ENCODE peak calls at places on chromosome X, in seven cellular contexts. M is SK-N-SH, O is H9, Y is prostate gland, V is suprapubic skin, T is pancreas, W is A549. U is an unnamed sample.

GRCh38 chrX:37701588-37701987 is 16.0 kb downstream of the XK start:
- DNase-seq in T (no peak), M (no peak), W (no peak), O (peak), V (no peak), Y (no peak), U (no peak)

GRCh38 chrX:134658002-134658401 is 269 bp downstream of the PLAC1 start:
- DNase-seq in Y (no peak), W (no peak), T (no peak), O (no peak), V (no peak), M (no peak), U (no peak)

GRCh38 chrX:68498044-68498507 is 775 bp upstream of the YIPF6 start:
- DNase-seq in T (no peak), Y (no peak), W (peak), V (no peak), M (peak), O (no peak), U (no peak)

GRCh38 chrX:1398431-1399340 is 6.8 kb upstream of the SLC25A6 start:
- DNase-seq in M (peak), O (no peak), V (no peak), W (no peak), T (no peak), Y (no peak), U (no peak)

GRCh38 chrX:68415289-68415688 is 18.0 kb downstream of the OPHN1 start:
- DNase-seq in M (no peak), T (peak), W (no peak), Y (no peak), V (no peak), O (no peak), U (no peak)

GRCh38 chrX:42988700-42989099 is 210.7 kb upstream of the PPP1R2C start:
- DNase-seq in Y (no peak), O (no peak), V (no peak), M (no peak), W (no peak), T (no peak), U (no peak)

GRCh38 chrX:132749406-132749805 is 209.0 kb downstream of the HS6ST2 start:
- DNase-seq in Y (no peak), O (no peak), W (no peak), M (no peak), T (no peak), V (no peak), U (no peak)

GRCh38 chrX:132413459-132413858 is 75.4 kb downstream of the MBNL3 start:
- DNase-seq in V (no peak), T (no peak), O (peak), Y (no peak), M (no peak), W (no peak), U (no peak)

GRCh38 chrX:133366735-133367134 is 48.6 kb downstream of the GPC4 start:
- DNase-seq in Y (no peak), T (no peak), V (no peak), W (no peak), M (no peak), O (no peak), U (no peak)

GRCh38 chrX:307261-308111 is 11.1 kb downstream of the GTPBP6 start:
- DNase-seq in W (no peak), Y (no peak), V (peak), M (no peak), O (no peak), T (no peak), U (no peak)

GRCh38 chrX:132461886-132462285 is 27.0 kb downstream of the MBNL3 start:
- DNase-seq in W (no peak), V (no peak), T (no peak), Y (no peak), O (no peak), M (no peak), U (no peak)

DNA sequence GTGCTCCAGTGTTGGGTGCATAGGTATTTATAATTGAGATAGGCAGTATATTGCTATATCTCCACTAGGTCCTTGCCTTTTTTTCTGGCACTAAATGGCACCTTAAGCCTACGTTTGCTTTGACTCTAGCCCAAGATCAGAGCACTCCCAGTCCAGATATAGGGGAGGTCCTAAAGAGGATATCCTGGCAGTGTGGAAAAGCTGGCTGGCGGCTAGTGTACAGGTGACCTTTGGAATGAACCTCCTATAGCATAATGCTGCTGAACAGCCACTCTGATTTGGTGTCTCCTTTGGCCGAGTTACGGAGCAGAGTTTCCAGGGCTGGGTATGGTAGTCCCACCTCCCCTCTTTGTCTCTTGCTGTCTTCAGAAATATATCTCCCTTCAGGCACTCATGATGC is 53.8 kb downstream of the PHEX start:
- DNase-seq in M (no peak), O (no peak), Y (no peak), T (no peak), W (no peak), V (no peak), U (no peak)
- H3K27ac ChIP-seq in M (no peak), O (no peak), Y (no peak), T (no peak), W (no peak), V (no peak), U (no peak)

GRCh38 chrX:152821145-152821765 is 9.3 kb downstream of the CETN2 start:
- DNase-seq in Y (no peak), W (peak), T (peak), V (no peak), M (peak), O (peak), U (no peak)
- TF ChIP-seq CTCF in Y (no peak), W (peak), T (peak), V (no peak), M (peak), O (peak), U (no peak)

DNA sequence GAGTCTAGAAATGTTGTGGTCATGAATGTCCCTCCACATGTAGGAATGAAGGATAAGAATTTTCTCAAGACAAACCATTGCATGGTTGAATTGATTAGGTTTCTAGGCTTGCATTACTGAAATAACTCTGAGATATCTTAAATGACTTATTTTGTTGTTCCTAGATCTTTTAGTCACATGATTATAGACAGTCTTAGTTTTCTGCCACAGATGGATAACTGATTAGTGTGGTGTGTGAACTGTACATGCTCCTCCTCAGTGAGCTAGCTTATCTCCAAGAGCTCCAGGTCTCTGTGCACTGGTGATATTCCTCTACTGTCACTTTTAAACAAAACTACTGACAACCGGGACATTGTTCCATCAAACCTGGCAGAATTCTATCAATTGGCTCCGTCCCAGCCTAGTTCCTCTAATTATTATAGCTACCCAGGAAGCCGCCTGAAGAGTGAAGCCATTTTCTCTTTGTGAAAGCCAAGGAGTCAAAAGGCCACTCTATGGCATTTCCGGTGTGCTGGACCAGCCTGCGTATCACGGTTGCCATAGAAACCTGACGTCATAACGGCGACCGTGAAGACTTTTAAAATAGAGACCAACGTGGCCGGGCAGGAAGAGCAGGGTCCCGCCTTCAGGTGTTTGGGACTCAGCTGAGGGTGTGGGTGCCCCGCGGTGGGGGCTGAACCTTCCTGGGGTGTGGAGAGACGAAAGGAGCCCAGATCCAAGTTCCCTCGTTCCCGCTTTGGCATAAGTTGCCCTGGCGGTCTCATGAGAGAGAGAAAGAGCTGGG is 28.1 kb downstream of the BEX3 start:
- DNase-seq in O (peak), Y (peak), W (peak), V (peak), T (peak), M (peak), U (peak)
- H3K27ac ChIP-seq in O (no peak), Y (no peak), W (peak), V (no peak), T (no peak), M (peak), U (no peak)

GRCh38 chrX:3815896-3816664 is 102.6 kb upstream of the PRKX start:
- DNase-seq in T (peak), O (peak), Y (peak), M (peak), W (peak), V (peak), U (peak)
- TF ChIP-seq CTCF in T (no peak), O (peak), Y (no peak), M (no peak), W (no peak), V (no peak), U (no peak)

DNA sequence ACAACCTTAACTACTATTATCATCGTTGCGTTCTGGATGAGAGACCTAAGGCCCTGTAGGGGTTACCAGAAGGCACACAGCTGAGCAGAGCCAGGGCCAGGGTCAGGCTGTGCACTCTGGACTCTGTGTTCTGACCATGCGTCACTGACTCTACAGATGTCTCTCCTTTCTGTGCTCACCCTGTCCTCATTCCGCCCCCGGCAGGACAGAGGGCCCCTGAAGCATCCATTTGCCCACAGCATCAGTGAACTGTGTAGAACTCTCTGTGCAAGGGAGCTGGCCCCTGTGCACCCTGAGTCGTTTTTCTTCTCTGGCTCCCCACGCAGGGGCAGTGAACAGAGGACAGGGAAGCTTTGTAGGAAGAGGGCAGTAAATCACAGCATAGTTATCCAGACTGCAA is 21.3 kb downstream of the GPKOW start:
- DNase-seq in W (no peak), Y (no peak), T (no peak), M (no peak), V (no peak), O (no peak), U (no peak)
- H3K27ac ChIP-seq in W (no peak), Y (no peak), T (no peak), M (no peak), V (no peak), O (no peak), U (no peak)

GRCh38 chrX:10288400-10288799 is 131.6 kb downstream of the CLCN4 start:
- DNase-seq in O (no peak), T (no peak), V (no peak), Y (no peak), W (no peak), M (no peak), U (no peak)

GRCh38 chrX:10286195-10286594 is 129.4 kb downstream of the CLCN4 start:
- DNase-seq in O (no peak), W (no peak), T (no peak), M (peak), V (no peak), Y (no peak), U (no peak)

GRCh38 chrX:10280061-10280460 is 123.3 kb downstream of the CLCN4 start:
- DNase-seq in O (no peak), T (no peak), W (no peak), M (no peak), V (no peak), Y (no peak), U (no peak)

GRCh38 chrX:10278716-10279115 is 121.9 kb downstream of the CLCN4 start:
- DNase-seq in Y (no peak), O (no peak), W (no peak), T (no peak), M (no peak), V (no peak), U (no peak)

DNA sequence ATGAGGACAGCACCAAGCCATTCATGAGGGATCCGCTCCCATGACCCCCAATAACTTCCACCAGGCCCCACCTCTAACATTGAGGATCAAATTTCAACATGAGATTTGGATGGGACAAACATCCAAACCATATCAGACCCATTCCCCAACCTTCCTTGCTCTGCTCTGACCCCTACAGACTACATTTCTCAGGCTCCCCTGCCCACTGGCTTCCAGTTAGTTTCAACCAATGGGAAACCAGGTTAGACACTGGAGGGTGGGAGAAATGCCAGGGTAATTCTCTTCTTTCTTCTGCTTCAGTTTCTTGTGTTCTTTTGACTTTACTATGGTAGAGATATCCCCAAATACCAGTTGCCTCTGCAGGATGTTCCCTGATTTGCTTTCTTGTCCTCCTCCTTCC is 125.7 kb downstream of the CLCN4 start:
- DNase-seq in T (no peak), M (no peak), W (no peak), Y (no peak), V (no peak), O (peak), U (no peak)
- TF ChIP-seq CTCF in T (no peak), M (no peak), W (no peak), Y (no peak), V (no peak), O (no peak), U (no peak)

DNA sequence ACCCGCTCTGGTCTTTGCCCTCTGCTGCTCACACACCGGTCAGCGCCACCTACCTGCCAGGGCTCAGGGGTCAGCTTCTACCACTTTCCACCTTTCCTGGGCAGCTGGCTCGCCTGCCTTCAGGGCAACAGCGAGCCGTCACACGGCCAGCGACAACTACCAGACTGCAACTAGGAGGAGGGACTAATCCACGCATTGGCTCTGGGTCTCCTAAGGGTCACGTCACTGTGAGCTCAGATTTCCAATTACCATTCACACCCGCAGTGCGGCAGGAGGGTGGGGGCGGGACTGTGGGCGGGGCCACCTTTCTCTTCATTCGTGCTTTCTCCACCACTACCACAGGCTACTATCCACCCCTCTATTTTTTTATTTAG is at the start of gene BEX5:
- DNase-seq in Y (peak), M (peak), W (no peak), O (peak), T (peak), V (no peak), U (peak)
- H3K27ac ChIP-seq in Y (peak), M (no peak), W (no peak), O (no peak), T (peak), V (no peak), U (no peak)

U was measured in CD4-positive, alpha-beta T cell.